ENCODE peak calls at places on chromosomes 7 and 10, in nine cellular contexts. U is left ventricle myocardium inferior; G is OCI-LY7; P is A673; R is CD8-positive, alpha-beta T cell; Z is mammary epithelial cell; S is heart right ventricle; W is NT2/D1; X is adrenal gland. T is an unnamed sample.

GRCh38 chr10:80324086-80324485 is 32.5 kb downstream of the DYDC1 start:
- DNase-seq in Z (peak; percentile 4), P (peak; percentile 80), U (no peak), X (no peak), R (no peak), W (no peak), S (no peak), G (no peak), T (no peak)

GRCh38 chr7:13850185-13850752 is 139.2 kb downstream of the ETV1 start:
- DNase-seq in Z (peak; percentile 98), S (no peak), X (no peak), G (no peak), R (peak; percentile 27), U (no peak), W (peak; percentile 49), P (peak; percentile 98), T (no peak)

GRCh38 chr7:42618649-42619315 is 293.1 kb downstream of the C7orf25 start:
- DNase-seq in G (no peak), S (no peak), U (no peak), Z (no peak), R (no peak), X (no peak), W (no peak), P (no peak), T (no peak)

GRCh38 chr7:139650429-139651100 is 127.1 kb downstream of the CLEC2L start:
- DNase-seq in X (no peak), P (no peak), R (no peak), Z (peak; percentile 33), U (peak; percentile 42), W (no peak), S (peak; percentile 35), G (no peak), T (no peak)

GRCh38 chr7:66167773-66168367 is 37.3 kb upstream of the TPST1 start:
- DNase-seq in P (no peak), U (no peak), X (no peak), S (no peak), G (no peak), Z (peak; percentile 56), R (no peak), W (no peak), T (no peak)

GRCh38 chr7:112462236-112462635 is 12.0 kb downstream of the IFRD1 start:
- DNase-seq in P (peak; percentile 87), S (no peak), R (no peak), U (no peak), W (no peak), Z (peak; percentile 93), G (no peak), X (peak; percentile 83), T (no peak)

GRCh38 chr10:63260860-63261251 is 127.7 kb downstream of the NRBF2 start:
- DNase-seq in S (no peak), X (no peak), R (no peak), P (no peak), Z (no peak), U (no peak), W (no peak), G (peak; percentile 76), T (no peak)

GRCh38 chr10:113454341-113455061 is 98.4 kb upstream of the HABP2 start:
- DNase-seq in W (peak; percentile 27), X (peak; percentile 34), R (no peak), P (peak; percentile 51), S (peak; percentile 40), G (peak; percentile 40), U (peak; percentile 33), Z (no peak), T (peak; percentile 83)

GRCh38 chr7:96727534-96728088 is 18.0 kb upstream of the SEM1 start:
- DNase-seq in W (no peak), S (no peak), X (no peak), U (no peak), R (no peak), G (no peak), P (no peak), Z (peak; percentile 6), T (no peak)

GRCh38 chr7:36393826-36394225 is 4.2 kb downstream of the ANLN start:
- DNase-seq in U (no peak), Z (no peak), G (peak; percentile 15), W (no peak), P (no peak), X (no peak), S (no peak), R (no peak), T (no peak)

GRCh38 chr7:2761801-2762497 is 73.9 kb downstream of the AMZ1 start:
- DNase-seq in U (no peak), Z (no peak), P (no peak), W (no peak), R (no peak), X (no peak), S (no peak), G (no peak), T (no peak)
- H3K4me1 ChIP-seq in U (peaks cover 72% of the 10 kb centered on the region), Z (peaks cover 37% of the 10 kb centered on the region), P (peaks cover 35% of the 10 kb centered on the region), W (peaks cover 24% of the 10 kb centered on the region), R (peaks cover 6% of the 10 kb centered on the region), X (peaks cover 32% of the 10 kb centered on the region), S (peaks cover 71% of the 10 kb centered on the region), G (no peaks in the 10 kb centered on the region), T (peaks cover 20% of the 10 kb centered on the region)

DNA sequence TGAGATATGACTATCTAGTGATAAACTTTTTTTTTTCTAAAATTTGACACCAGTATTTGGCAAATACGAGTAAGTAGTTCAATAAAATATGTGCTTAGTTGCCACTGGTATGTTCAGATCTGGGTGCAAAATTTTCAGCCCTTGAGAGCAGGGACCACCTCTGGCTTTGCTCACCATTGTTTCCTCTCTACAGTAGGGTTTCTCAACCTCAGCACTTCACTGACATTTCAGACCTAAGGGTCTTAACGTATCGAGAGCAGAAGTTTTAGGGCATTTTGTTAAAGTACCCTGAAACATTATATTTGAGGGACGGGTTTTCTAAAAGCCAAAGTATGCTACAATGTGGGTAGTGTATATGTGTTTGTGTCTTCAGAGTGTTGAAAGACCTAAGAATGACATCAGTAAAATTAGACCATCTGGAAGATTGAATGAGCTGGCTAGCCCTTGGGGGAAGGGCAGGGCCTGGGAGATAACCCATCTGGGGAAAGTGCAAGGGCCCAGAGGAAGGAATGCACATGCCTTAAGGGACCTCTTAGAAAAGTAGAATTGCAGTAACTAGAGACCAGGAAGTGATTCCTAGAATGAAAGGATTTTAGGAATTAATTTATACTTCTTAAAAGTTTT is 11.8 kb downstream of the BZW2 start:
- DNase-seq in X (no peak), Z (peak; percentile 47), G (no peak), U (peak; percentile 48), S (peak; percentile 48), R (no peak), P (peak; percentile 67), W (no peak), T (peak; percentile 69)
- H3K4me1 ChIP-seq in X (peaks cover 5% of the 10 kb centered on the region), Z (peaks cover 34% of the 10 kb centered on the region), G (peaks cover 7% of the 10 kb centered on the region), U (peaks cover 81% of the 10 kb centered on the region), S (peaks cover 64% of the 10 kb centered on the region), R (peaks cover 3% of the 10 kb centered on the region), P (peaks cover 50% of the 10 kb centered on the region), W (no peaks in the 10 kb centered on the region), T (peaks cover 6% of the 10 kb centered on the region)

DNA sequence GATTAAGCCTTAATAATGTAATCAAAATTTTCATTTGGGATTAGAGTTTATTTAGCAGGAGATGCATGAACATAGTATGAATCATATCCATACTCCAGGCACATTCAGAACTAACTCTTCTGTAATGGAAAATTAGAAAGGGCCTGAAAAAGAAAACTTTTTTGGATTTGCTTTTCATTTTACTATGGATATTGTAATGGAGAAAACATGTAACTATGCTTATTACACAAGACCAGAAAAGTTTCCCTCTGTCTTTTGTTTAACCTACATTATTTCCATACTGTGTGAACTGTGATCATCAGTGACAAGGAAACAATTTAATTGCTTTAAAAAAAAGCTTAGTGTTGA is 22.0 kb downstream of the TES start:
- DNase-seq in Z (no peak), X (no peak), S (no peak), P (no peak), G (no peak), R (no peak), W (no peak), U (no peak), T (no peak)
- H3K4me1 ChIP-seq in Z (peaks cover 51% of the 10 kb centered on the region), X (no peaks in the 10 kb centered on the region), S (peaks cover 50% of the 10 kb centered on the region), P (peaks cover 82% of the 10 kb centered on the region), G (no peaks in the 10 kb centered on the region), R (peaks cover 64% of the 10 kb centered on the region), W (no peaks in the 10 kb centered on the region), U (peaks cover 56% of the 10 kb centered on the region), T (peaks cover 6% of the 10 kb centered on the region)

GRCh38 chr10:83607959-83608745 is 531.2 kb upstream of the GHITM start:
- DNase-seq in G (no peak), U (no peak), P (no peak), W (no peak), X (no peak), R (no peak), Z (no peak), S (no peak), T (no peak)

GRCh38 chr10:83612746-83613145 is 526.6 kb upstream of the GHITM start:
- DNase-seq in W (no peak), Z (no peak), X (no peak), S (no peak), P (no peak), U (no peak), R (no peak), G (no peak), T (no peak)

GRCh38 chr10:83617692-83618325 is 521.5 kb upstream of the GHITM start:
- DNase-seq in X (no peak), W (no peak), S (no peak), P (no peak), Z (no peak), G (no peak), R (no peak), U (no peak), T (no peak)

GRCh38 chr10:83606275-83606674 is 533.0 kb upstream of the GHITM start:
- DNase-seq in U (no peak), R (no peak), X (no peak), W (no peak), P (no peak), Z (no peak), G (no peak), S (no peak), T (peak; percentile 15)

DNA sequence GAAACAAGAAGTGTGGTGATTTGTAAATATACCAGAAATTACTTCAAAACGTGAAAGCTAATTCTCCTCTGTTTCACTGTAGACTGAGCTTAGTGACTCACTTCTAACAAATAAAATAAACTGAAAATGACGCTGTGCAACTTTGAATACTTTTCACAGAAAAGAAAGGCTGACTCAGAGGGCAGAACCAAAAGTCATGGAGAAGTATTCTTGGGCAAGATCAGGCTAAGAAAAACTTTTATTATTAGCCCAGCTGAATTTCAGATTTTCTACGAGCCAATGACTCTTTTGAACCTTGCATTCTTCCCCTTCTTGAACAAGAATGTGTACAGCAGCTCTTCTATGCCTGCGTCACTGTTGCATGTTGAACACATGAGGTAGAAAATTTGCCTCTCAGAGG is 527.3 kb upstream of the GHITM start:
- DNase-seq in U (no peak), S (no peak), X (no peak), G (no peak), R (no peak), Z (no peak), P (no peak), W (no peak), T (no peak)
- H3K4me1 ChIP-seq in U (no peaks in the 10 kb centered on the region), S (no peaks in the 10 kb centered on the region), X (no peaks in the 10 kb centered on the region), G (no peaks in the 10 kb centered on the region), R (no peaks in the 10 kb centered on the region), Z (no peaks in the 10 kb centered on the region), P (no peaks in the 10 kb centered on the region), W (no peaks in the 10 kb centered on the region), T (no peaks in the 10 kb centered on the region)

GRCh38 chr10:120426306-120426705 is 30.7 kb upstream of the PLPP4 start:
- DNase-seq in W (no peak), Z (no peak), G (no peak), U (no peak), P (no peak), S (no peak), X (no peak), R (no peak), T (no peak)
- H3K4me1 ChIP-seq in W (no peaks in the 10 kb centered on the region), Z (peaks cover 12% of the 10 kb centered on the region), G (no peaks in the 10 kb centered on the region), U (no peaks in the 10 kb centered on the region), P (no peaks in the 10 kb centered on the region), S (no peaks in the 10 kb centered on the region), X (no peaks in the 10 kb centered on the region), R (no peaks in the 10 kb centered on the region), T (no peaks in the 10 kb centered on the region)